ENCODE peak calls at places on chromosomes 12 and 14, in nine cellular contexts. F is fibroblast of pulmonary artery; N is PC-9; I is stimulated activated CD4-positive, alpha-beta T cell treated with anti-CD3 and anti-CD28 coated beads, Interleukin-2, amount 100 ng/mL, for 48 hours; L is ovary; J is omental fat pad; C is RPMI8226; H is NCI-H510A treated with DMSO at 0.1 percent for 48 hours; Q is NCI-H2029 treated with DMSO at 0.1 percent for 48 hours. U is an unnamed sample.

GRCh38 chr12:75994069-75994740 is 37.4 kb downstream of the PHLDA1 start:
- DNase-seq in F (no peak), N (peak), I (no peak), L (no peak), J (no peak), C (no peak), H (no peak), Q (no peak), U (no peak)

GRCh38 chr12:113302925-113303640 is 31.8 kb downstream of the SLC8B1 start:
- DNase-seq in F (no peak), N (no peak), I (no peak), L (no peak), J (no peak), C (peak), H (no peak), Q (no peak), U (peak)

GRCh38 chr14:32525591-32525990 is 196.5 kb downstream of the AKAP6 start:
- DNase-seq in F (no peak), N (no peak), I (no peak), L (no peak), J (no peak), C (no peak), H (no peak), Q (no peak), U (no peak)

GRCh38 chr14:101557811-101558738 is 3.2 kb upstream of the DIO3 start:
- DNase-seq in F (no peak), N (peak), I (no peak), L (peak), J (no peak), C (no peak), H (no peak), Q (no peak), U (no peak)

GRCh38 chr12:128644664-128645296 is 179.0 kb downstream of the SLC15A4 start:
- DNase-seq in F (no peak), N (peak), I (peak), L (no peak), J (no peak), C (peak), H (peak), Q (peak), U (peak)

GRCh38 chr12:53932915-53933314 is 5.7 kb upstream of the HOXC13 start:
- DNase-seq in F (no peak), N (no peak), I (no peak), L (no peak), J (no peak), C (no peak), H (no peak), Q (no peak), U (no peak)

GRCh38 chr14:104387385-104388010 is 192.1 kb upstream of the C14orf180 start:
- DNase-seq in F (no peak), N (no peak), I (no peak), L (peak), J (no peak), C (no peak), H (no peak), Q (no peak), U (no peak)

GRCh38 chr12:80316141-80316700 is 127.8 kb upstream of the PTPRQ start:
- DNase-seq in F (no peak), N (no peak), I (no peak), L (no peak), J (no peak), C (no peak), H (no peak), Q (no peak), U (peak)

GRCh38 chr14:99517643-99518381 is 36.6 kb downstream of the CCNK start:
- DNase-seq in F (no peak), N (no peak), I (no peak), L (no peak), J (no peak), C (no peak), H (no peak), Q (no peak), U (no peak)

GRCh38 chr14:67133595-67134441 is 55.4 kb upstream of the GARIN2 start:
- DNase-seq in F (peak), N (no peak), I (no peak), L (no peak), J (no peak), C (no peak), H (no peak), Q (no peak), U (no peak)

GRCh38 chr12:34286483-34286882 is 264.2 kb downstream of the ALG10 start:
- DNase-seq in F (no peak), N (no peak), I (no peak), L (no peak), J (no peak), C (no peak), H (no peak), Q (no peak), U (no peak)

GRCh38 chr14:60051690-60052324 is 39.9 kb upstream of the PCNX4 start:
- DNase-seq in F (peak), N (no peak), I (no peak), L (no peak), J (no peak), C (no peak), H (no peak), Q (no peak), U (no peak)

GRCh38 chr12:57129311-57130288 is 1.3 kb downstream of the LRP1 start:
- DNase-seq in F (peak), N (no peak), I (no peak), L (no peak), J (no peak), C (no peak), H (no peak), Q (no peak), U (no peak)

GRCh38 chr12:122035292-122035691 is 13.6 kb downstream of the BCL7A start:
- DNase-seq in F (no peak), N (peak), I (no peak), L (no peak), J (no peak), C (no peak), H (no peak), Q (no peak), U (no peak)